ENCODE peak calls at places on chromosomes 12 and 14, in four cellular contexts. O is naive thymus-derived CD4-positive, alpha-beta T cell; A is astrocyte; Z is adrenal gland. S is an unnamed sample. For H3K9me3 and H3K36me3, the result is how much of the 10 kb centered on the place peaks cover.

GRCh38 chr14:98926802-98927201 is 345.2 kb downstream of the BCL11B start:
- DNase-seq in O (no peak), A (peak), Z (no peak), S (no peak)

GRCh38 chr14:54366726-54367707 is 29.8 kb upstream of the CDKN3 start:
- DNase-seq in O (peak), A (peak), Z (peak), S (no peak)

GRCh38 chr12:6701078-6701768 is 608 bp upstream of the PIANP start:
- DNase-seq in O (no peak), A (no peak), Z (no peak), S (no peak)

GRCh38 chr14:31718585-31718984 is 157.4 kb downstream of the NUBPL start:
- DNase-seq in O (no peak), A (no peak), Z (no peak), S (no peak)

GRCh38 chr12:5456906-5457305 is 25.0 kb downstream of the NTF3 start:
- DNase-seq in O (no peak), A (peak), Z (no peak), S (no peak)

GRCh38 chr14:78567343-78567742 is 397.2 kb downstream of the NRXN3 start:
- DNase-seq in O (no peak), A (peak), Z (no peak), S (no peak)

GRCh38 chr14:22918519-22918808 is 485 bp downstream of the RBM23 start:
- DNase-seq in O (no peak), A (no peak), Z (no peak), S (peak)

GRCh38 chr12:120132863-120133385 is 16.4 kb upstream of the RAB35 start:
- DNase-seq in O (no peak), A (no peak), Z (no peak), S (no peak)

GRCh38 chr14:32469388-32470160 is 140.5 kb downstream of the AKAP6 start:
- DNase-seq in O (no peak), A (peak), Z (no peak), S (no peak)

GRCh38 chr14:79581912-79582576 is 629.3 kb downstream of the DIO2 start:
- DNase-seq in O (no peak), A (peak), Z (no peak), S (no peak)

GRCh38 chr14:79578470-79578869 is 632.8 kb downstream of the DIO2 start:
- DNase-seq in O (no peak), A (peak), Z (no peak), S (no peak)

GRCh38 chr14:79583738-79584405 is 627.4 kb downstream of the DIO2 start:
- DNase-seq in O (no peak), A (peak), Z (no peak), S (no peak)

GRCh38 chr14:79580414-79580813 is 630.9 kb downstream of the DIO2 start:
- DNase-seq in O (no peak), A (no peak), Z (no peak), S (no peak)

DNA sequence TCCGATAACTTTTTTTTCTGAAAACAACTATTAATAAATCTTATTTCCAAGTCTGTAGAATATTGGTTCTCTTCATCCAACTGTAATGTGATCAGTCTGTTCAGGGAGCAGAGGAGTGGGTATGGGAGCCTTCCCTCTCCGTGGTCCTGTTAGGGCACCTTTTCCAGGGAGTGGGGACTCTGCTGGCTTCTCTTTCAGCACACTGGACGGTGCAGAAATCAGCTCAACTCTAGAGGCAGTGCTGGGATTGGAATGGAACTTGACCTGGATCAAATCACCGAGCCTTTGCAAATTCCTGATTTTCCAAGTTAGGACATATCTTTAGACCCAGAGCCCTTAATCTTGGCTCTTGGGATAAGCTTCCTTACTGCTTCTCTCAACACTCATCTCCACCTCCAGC is 630.4 kb downstream of the DIO2 start:
- DNase-seq in O (no peak), A (no peak), Z (no peak), S (no peak)
- H3K9me3 ChIP-seq in O (under half), A (under half), Z (under half), S (under half)

GRCh38 chr12:49503674-49504180 is 35.1 kb upstream of the KCNH3 start:
- DNase-seq in O (no peak), A (peak), Z (no peak), S (no peak)

GRCh38 chr12:49496417-49497360 is 42.1 kb upstream of the KCNH3 start:
- DNase-seq in O (no peak), A (no peak), Z (no peak), S (no peak)

GRCh38 chr12:49502590-49502989 is 36.2 kb upstream of the KCNH3 start:
- DNase-seq in O (no peak), A (peak), Z (no peak), S (no peak)

GRCh38 chr12:49505672-49506071 is 33.2 kb upstream of the KCNH3 start:
- DNase-seq in O (no peak), A (peak), Z (no peak), S (no peak)

GRCh38 chr12:49501895-49502294 is 36.9 kb upstream of the KCNH3 start:
- DNase-seq in O (no peak), A (no peak), Z (no peak), S (no peak)
- H3K36me3 ChIP-seq in O (under half), A (under half), Z (under half), S (under half)

GRCh38 chr12:19093218-19093617 is 36.3 kb upstream of the PLEKHA5 start:
- DNase-seq in O (no peak), A (peak), Z (no peak), S (no peak)

GRCh38 chr12:19095331-19095730 is 34.2 kb upstream of the PLEKHA5 start:
- DNase-seq in O (no peak), A (peak), Z (no peak), S (no peak)

GRCh38 chr12:19095869-19096480 is 33.6 kb upstream of the PLEKHA5 start:
- DNase-seq in O (no peak), A (peak), Z (no peak), S (no peak)
- H3K27ac ChIP-seq in O (no peak), A (no peak), Z (no peak), S (no peak)

GRCh38 chr14:36344211-36344610 is 23.8 kb upstream of the MBIP start:
- DNase-seq in O (no peak), A (peak), Z (no peak), S (no peak)

GRCh38 chr14:36340276-36340890 is 19.9 kb upstream of the MBIP start:
- DNase-seq in O (no peak), A (no peak), Z (no peak), S (no peak)

GRCh38 chr14:36346052-36346451 is 25.6 kb upstream of the MBIP start:
- DNase-seq in O (no peak), A (no peak), Z (no peak), S (no peak)
- H3K9me3 ChIP-seq in O (under half), A (under half), Z (under half), S (under half)

GRCh38 chr12:100211698-100212097 is 11.1 kb downstream of the ACTR6 start:
- DNase-seq in O (no peak), A (no peak), Z (no peak), S (no peak)

GRCh38 chr12:100213016-100213891 is 12.6 kb downstream of the ACTR6 start:
- DNase-seq in O (no peak), A (no peak), Z (no peak), S (no peak)

GRCh38 chr12:100201604-100202423 is 1.2 kb downstream of the ACTR6 start:
- DNase-seq in O (no peak), A (no peak), Z (no peak), S (no peak)

GRCh38 chr12:100208834-100209233 is 8.2 kb downstream of the ACTR6 start:
- DNase-seq in O (no peak), A (no peak), Z (no peak), S (no peak)

DNA sequence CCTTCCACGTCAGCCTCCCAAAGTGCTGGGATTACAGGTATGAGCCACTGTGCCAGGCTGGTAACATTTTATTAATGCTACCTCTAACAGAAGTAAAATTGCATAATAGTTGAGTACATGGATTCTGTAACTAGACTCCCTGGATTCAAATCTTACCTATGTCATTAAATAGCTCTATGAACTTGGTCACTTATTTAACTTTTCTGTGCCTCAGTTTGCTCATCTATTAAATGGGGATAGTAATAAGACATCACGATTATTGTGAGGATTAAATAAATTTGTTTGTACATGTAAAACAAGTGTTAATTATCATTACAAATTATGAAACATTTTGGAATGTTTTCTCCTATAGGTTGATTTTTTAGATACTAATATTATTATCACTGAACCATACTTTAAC is 6.7 kb downstream of the ACTR6 start:
- DNase-seq in O (no peak), A (no peak), Z (no peak), S (no peak)
- H3K36me3 ChIP-seq in O (under half), A (under half), Z (under half), S (under half)

GRCh38 chr12:94430304-94430703 is 29.4 kb downstream of the CEP83 start:
- DNase-seq in O (no peak), A (no peak), Z (no peak), S (no peak)

GRCh38 chr12:94429633-94430032 is 30.0 kb downstream of the CEP83 start:
- DNase-seq in O (no peak), A (no peak), Z (no peak), S (no peak)

GRCh38 chr12:94437303-94437702 is 22.4 kb downstream of the CEP83 start:
- DNase-seq in O (no peak), A (no peak), Z (no peak), S (no peak)

GRCh38 chr12:94435511-94435927 is 24.1 kb downstream of the CEP83 start:
- DNase-seq in O (no peak), A (no peak), Z (no peak), S (no peak)
- H3K27ac ChIP-seq in O (no peak), A (no peak), Z (no peak), S (no peak)

GRCh38 chr12:84191779-84192178 is 720.8 kb downstream of the SLC6A15 start:
- DNase-seq in O (no peak), A (no peak), Z (no peak), S (no peak)
- H3K9me3 ChIP-seq in O (under half), A (under half), Z (under half), S (under half)

DNA sequence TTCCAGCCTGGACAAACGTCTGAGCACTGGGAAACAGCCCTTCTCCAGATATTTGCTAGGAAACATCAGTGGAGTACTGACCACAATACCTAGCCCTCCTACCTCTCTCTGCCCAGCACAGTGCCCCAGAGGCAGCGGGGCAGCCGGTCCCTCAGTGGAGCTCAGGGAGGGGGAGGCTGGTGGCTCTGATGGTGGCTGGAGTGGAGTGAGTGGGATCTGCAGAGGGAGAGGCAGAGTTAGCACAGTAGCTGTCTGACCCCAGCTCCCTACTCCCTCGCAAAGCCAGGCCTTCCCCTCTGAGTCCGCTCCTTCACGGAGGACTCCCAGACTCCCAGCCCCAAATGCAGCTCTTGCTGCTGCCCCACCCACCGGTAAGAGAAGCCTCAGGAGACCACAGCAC is 30.0 kb downstream of the NCKAP5L start:
- DNase-seq in O (no peak), A (no peak), Z (no peak), S (no peak)
- H3K36me3 ChIP-seq in O (under half), A (under half), Z (under half), S (half or more)

GRCh38 chr12:57454213-57454565 is 918 bp upstream of the INHBE start:
- DNase-seq in O (no peak), A (no peak), Z (no peak), S (no peak)
- H3K27ac ChIP-seq in O (no peak), A (no peak), Z (no peak), S (no peak)

S was measured in thoracic aorta.